ENCODE peak calls at places on chromosomes 13 and 19, in five cellular contexts. S is psoas muscle; E is stimulated activated CD8-positive, alpha-beta memory T cell treated with anti-CD3 and anti-CD28 coated beads, Interleukin-15, amount 100 ng/mL, for 4 hours; F is activated naive CD8-positive, alpha-beta T cell treated with anti-CD3 and anti-CD28 coated beads for 36 hours; R is small intestine. W is an unnamed sample.

GRCh38 chr19:13604902-13605586 is 98.8 kb upstream of the CACNA1A start:
- DNase-seq in S (no peak), F (no peak), R (no peak), E (no peak), W (no peak)

GRCh38 chr13:47111499-47111898 is 214.6 kb upstream of the HTR2A start:
- DNase-seq in E (no peak), R (no peak), S (no peak), F (no peak), W (no peak)

GRCh38 chr13:110911880-110912279 is 3.0 kb downstream of the ANKRD10 start:
- DNase-seq in E (no peak), F (no peak), S (no peak), R (no peak), W (no peak)

GRCh38 chr19:1847684-1848398 is 442 bp downstream of the REXO1 start:
- DNase-seq in S (peak), E (no peak), F (peak), R (peak), W (no peak)

GRCh38 chr13:40672310-40673060 is 6.0 kb upstream of the FOXO1 start:
- DNase-seq in E (no peak), S (no peak), F (no peak), R (peak), W (no peak)

GRCh38 chr19:3618144-3618810 is 8.3 kb downstream of the CACTIN start:
- DNase-seq in R (no peak), F (peak), S (peak), E (no peak), W (peak)

GRCh38 chr13:50626031-50626643 is 217.4 kb downstream of the DLEU7 start:
- DNase-seq in R (no peak), F (no peak), E (no peak), S (no peak), W (no peak)

GRCh38 chr13:73244486-73244885 is 185.7 kb downstream of the KLF5 start:
- DNase-seq in E (no peak), R (peak), F (no peak), S (no peak), W (no peak)

GRCh38 chr13:80363890-80364503 is 23.1 kb upstream of the SPRY2 start:
- DNase-seq in E (no peak), F (no peak), R (peak), S (no peak), W (no peak)

GRCh38 chr19:36152061-36152885 is at the start of gene COX7A1:
- DNase-seq in S (peak), F (no peak), R (no peak), E (no peak), W (no peak)

GRCh38 chr13:31950121-31950810 is 81.3 kb upstream of the FRY start:
- DNase-seq in S (no peak), F (no peak), R (peak), E (no peak), W (no peak)

GRCh38 chr19:37519890-37520289 is 13.2 kb downstream of the ZNF793 start:
- DNase-seq in R (no peak), F (no peak), E (no peak), S (no peak), W (no peak)

GRCh38 chr13:112685856-112686255 is 4.0 kb upstream of the ATP11A start:
- DNase-seq in F (no peak), R (peak), S (no peak), E (no peak), W (no peak)

GRCh38 chr19:11624064-11624463 is 26.8 kb downstream of the ZNF627 start:
- DNase-seq in R (peak), F (no peak), E (no peak), S (no peak), W (no peak)

GRCh38 chr19:55289117-55289796 is 5.5 kb downstream of the BRSK1 start:
- DNase-seq in S (no peak), R (no peak), F (no peak), E (no peak), W (no peak)

W was measured in DND-41.